ENCODE peak calls at places on chromosomes 1 and 21, in nine cellular contexts. B is naive thymus-derived CD4-positive, alpha-beta T cell; D is GM23248; H is colonic mucosa; I is cardiac muscle cell; V is heart right ventricle; Z is uterus; K is prostate gland; R is SK-N-MC. F is an unnamed sample. For H3K9me3, the result is how much of the 10 kb centered on the place peaks cover.

GRCh38 chr21:15514073-15514946 is 215.5 kb upstream of the USP25 start:
- DNase-seq in B (peak), D (no peak), H (peak), I (no peak), V (no peak), Z (no peak), K (no peak), R (no peak), F (peak)

GRCh38 chr1:43563779-43564616 is 33.3 kb downstream of the PTPRF start:
- DNase-seq in B (no peak), D (no peak), H (no peak), I (peak), V (no peak), Z (peak), K (peak), R (no peak), F (no peak)

GRCh38 chr1:78650114-78650513 is 483 bp downstream of the IFI44 start:
- DNase-seq in B (no peak), D (peak), H (no peak), I (peak), V (no peak), Z (no peak), K (no peak), R (no peak), F (no peak)

GRCh38 chr1:75539230-75540116 is 71.4 kb downstream of the SLC44A5 start:
- DNase-seq in B (no peak), D (peak), H (no peak), I (peak), V (no peak), Z (no peak), K (no peak), R (no peak), F (no peak)

GRCh38 chr21:26070822-26071425 is 99.6 kb downstream of the APP start:
- DNase-seq in B (peak), D (peak), H (peak), I (peak), V (no peak), Z (peak), K (no peak), R (peak), F (no peak)

GRCh38 chr21:27062441-27062840 is 95.6 kb upstream of the ADAMTS5 start:
- DNase-seq in B (no peak), D (no peak), H (no peak), I (no peak), V (no peak), Z (no peak), K (peak), R (no peak), F (no peak)

GRCh38 chr1:36532810-36533401 is 50.2 kb upstream of the CSF3R start:
- DNase-seq in B (no peak), D (no peak), H (no peak), I (no peak), V (no peak), Z (no peak), K (no peak), R (no peak), F (no peak)

GRCh38 chr21:33289199-33289819 is 23.1 kb downstream of the IL10RB start:
- DNase-seq in B (no peak), D (no peak), H (no peak), I (peak), V (no peak), Z (no peak), K (no peak), R (no peak), F (no peak)

GRCh38 chr1:169466259-169467230 is 19.2 kb downstream of the SLC19A2 start:
- DNase-seq in B (no peak), D (peak), H (no peak), I (peak), V (no peak), Z (peak), K (no peak), R (no peak), F (no peak)

GRCh38 chr1:39168301-39169080 is 36.0 kb upstream of the MACF1 start:
- DNase-seq in B (no peak), D (no peak), H (no peak), I (no peak), V (no peak), Z (no peak), K (no peak), R (no peak), F (no peak)

GRCh38 chr1:87348346-87349019 is 19.8 kb downstream of the LMO4 start:
- DNase-seq in B (no peak), D (no peak), H (no peak), I (no peak), V (no peak), Z (no peak), K (no peak), R (no peak), F (no peak)

GRCh38 chr1:208979776-208980175 is 603.7 kb upstream of the CAMK1G start:
- DNase-seq in B (no peak), D (peak), H (no peak), I (no peak), V (no peak), Z (no peak), K (no peak), R (no peak), F (no peak)

GRCh38 chr1:11952455-11953109 is 18.1 kb downstream of the PLOD1 start:
- DNase-seq in B (no peak), D (peak), H (no peak), I (no peak), V (no peak), Z (no peak), K (no peak), R (no peak), F (no peak)

GRCh38 chr1:186838380-186839076 is 9.8 kb downstream of the PLA2G4A start:
- DNase-seq in B (no peak), D (no peak), H (no peak), I (no peak), V (no peak), Z (no peak), K (no peak), R (no peak), F (no peak)

GRCh38 chr1:147897030-147897756 is 5.4 kb upstream of the GJA8 start:
- DNase-seq in B (no peak), D (no peak), H (no peak), I (no peak), V (no peak), Z (no peak), K (no peak), R (no peak), F (no peak)

GRCh38 chr1:226029093-226029496 is 30.0 kb upstream of the SDE2 start:
- DNase-seq in B (no peak), D (no peak), H (peak), I (no peak), V (no peak), Z (no peak), K (no peak), R (no peak), F (no peak)

GRCh38 chr1:62228139-62228882 is 33.7 kb downstream of the L1TD1 start:
- DNase-seq in B (no peak), D (no peak), H (no peak), I (no peak), V (no peak), Z (no peak), K (no peak), R (no peak), F (no peak)

DNA sequence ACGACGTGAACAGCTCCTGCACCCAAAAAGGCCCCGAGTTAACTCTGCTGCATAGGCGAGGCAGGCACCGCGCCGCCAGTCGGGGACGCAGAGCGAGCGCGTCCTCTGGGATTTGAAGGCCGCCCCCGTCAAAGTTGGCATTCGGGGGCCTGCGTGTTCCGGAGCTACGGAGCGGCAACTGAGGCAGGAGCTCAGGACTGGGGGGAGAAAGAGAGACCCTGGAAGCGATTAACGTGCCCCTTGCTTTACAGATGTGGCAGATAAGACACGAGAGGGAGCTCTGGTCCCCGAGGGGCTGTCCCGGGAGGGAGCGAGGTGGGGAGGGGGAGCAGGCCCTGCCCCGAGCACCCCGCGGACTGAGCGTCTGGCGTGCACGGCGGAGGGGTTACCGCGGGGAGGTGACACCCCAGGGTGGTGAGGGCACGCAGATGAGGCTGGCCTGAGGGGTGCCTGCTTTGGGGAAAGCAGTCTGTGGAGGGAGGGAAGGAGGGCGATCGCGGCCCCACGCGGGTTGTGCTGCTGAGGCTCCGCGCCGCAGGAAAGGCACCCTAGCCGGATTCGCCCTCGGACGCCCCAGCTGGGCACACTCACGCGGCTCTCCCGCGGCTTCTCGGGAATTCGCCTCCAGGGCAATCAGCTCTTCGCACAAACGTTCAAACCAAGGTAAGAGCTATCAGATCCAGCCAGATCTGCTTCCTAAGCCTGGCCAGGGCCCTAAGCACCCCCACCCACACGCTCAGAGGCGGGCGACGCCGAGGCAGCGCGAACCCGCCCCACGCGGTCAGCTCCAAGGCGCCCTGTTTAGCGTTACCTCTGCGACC is 26.5 kb downstream of the ACTA1 start:
- DNase-seq in B (peak), D (peak), H (no peak), I (no peak), V (no peak), Z (no peak), K (no peak), R (no peak), F (no peak)
- H3K4me3 ChIP-seq in B (peak), D (peak), H (peak), I (peak), V (peak), Z (peak), K (peak), R (no peak), F (peak)

DNA sequence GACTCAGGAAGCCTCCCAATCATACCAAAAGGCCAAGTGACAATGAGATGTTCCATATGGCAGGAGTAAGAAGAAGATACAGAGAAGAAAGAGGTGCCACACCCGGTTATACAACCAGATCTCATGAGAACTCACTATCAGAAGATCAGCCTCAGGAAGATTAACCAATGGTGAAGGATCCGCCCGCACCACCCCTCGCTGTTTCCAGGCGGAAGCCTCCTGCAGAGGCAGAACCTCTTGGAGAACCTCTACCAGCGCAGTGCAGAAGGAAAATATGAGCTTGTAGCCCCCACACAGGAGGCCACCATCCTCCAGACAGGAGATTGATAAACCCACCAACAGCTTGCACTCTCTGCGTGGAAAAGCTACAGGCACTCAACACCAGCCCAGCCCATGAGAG is 245.1 kb downstream of the POTED start:
- DNase-seq in B (no peak), D (no peak), H (no peak), I (no peak), V (no peak), Z (no peak), K (no peak), R (no peak), F (no peak)
- H3K9me3 ChIP-seq in B (under half), D (under half), H (under half), I (under half), V (under half), Z (under half), K (under half), R (under half), F (under half)

DNA sequence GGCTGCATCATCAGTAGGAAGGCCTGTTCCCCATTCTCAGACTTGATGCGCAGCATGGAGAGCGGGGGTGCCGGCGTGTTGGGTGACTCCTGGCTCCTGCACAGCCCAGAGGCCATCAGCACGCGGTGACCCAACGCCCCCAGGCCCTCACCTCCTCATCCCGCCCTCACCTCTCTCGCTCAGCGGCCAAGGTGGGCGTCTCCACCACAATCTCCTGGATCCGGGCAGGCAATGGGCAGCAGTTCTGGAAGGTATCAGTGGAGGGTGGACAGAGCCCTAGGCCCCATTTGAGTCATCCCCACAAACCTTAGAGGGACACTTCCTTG is 2.8 kb downstream of the SH3BGRL3 start:
- DNase-seq in B (no peak), D (peak), H (no peak), I (no peak), V (no peak), Z (no peak), K (no peak), R (no peak), F (no peak)
- H3K27ac ChIP-seq in B (peak), D (peak), H (no peak), I (peak), V (peak), Z (no peak), K (no peak), R (no peak), F (peak)

GRCh38 chr1:114154146-114154962 is 685 bp upstream of the SYT6 start:
- DNase-seq in B (no peak), D (peak), H (no peak), I (peak), V (no peak), Z (no peak), K (no peak), R (no peak), F (no peak)
- H3K4me3 ChIP-seq in B (peak), D (peak), H (no peak), I (no peak), V (no peak), Z (no peak), K (no peak), R (peak), F (peak)

DNA sequence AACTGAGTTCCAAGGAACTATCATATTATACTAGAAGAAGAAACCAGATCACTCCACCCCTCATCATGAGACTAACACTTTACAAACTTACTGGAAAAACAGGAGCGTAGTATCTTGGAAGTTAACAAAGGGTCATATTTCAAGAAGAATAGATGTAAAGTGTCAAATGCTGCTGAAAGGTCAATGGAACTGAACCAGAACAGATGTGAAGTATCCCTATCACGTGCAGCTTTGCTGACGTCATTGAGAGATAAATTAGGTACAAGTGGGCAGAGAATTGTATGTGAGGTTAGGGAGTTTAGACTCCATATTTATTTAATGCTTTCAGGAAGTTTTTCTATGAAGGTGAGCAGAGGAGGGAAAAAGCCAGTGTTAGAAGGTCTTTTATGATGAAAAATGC is 483.0 kb downstream of the NCAM2 start:
- DNase-seq in B (no peak), D (no peak), H (no peak), I (peak), V (no peak), Z (no peak), K (no peak), R (no peak), F (no peak)
- H3K9me3 ChIP-seq in B (under half), D (under half), H (under half), I (under half), V (under half), Z (under half), K (under half), R (under half), F (under half)

GRCh38 chr1:179177182-179177581 is 52.3 kb downstream of the ABL2 start:
- DNase-seq in B (no peak), D (peak), H (no peak), I (peak), V (no peak), Z (no peak), K (no peak), R (no peak), F (no peak)
- H3K27ac ChIP-seq in B (no peak), D (peak), H (no peak), I (no peak), V (no peak), Z (no peak), K (no peak), R (no peak), F (no peak)

DNA sequence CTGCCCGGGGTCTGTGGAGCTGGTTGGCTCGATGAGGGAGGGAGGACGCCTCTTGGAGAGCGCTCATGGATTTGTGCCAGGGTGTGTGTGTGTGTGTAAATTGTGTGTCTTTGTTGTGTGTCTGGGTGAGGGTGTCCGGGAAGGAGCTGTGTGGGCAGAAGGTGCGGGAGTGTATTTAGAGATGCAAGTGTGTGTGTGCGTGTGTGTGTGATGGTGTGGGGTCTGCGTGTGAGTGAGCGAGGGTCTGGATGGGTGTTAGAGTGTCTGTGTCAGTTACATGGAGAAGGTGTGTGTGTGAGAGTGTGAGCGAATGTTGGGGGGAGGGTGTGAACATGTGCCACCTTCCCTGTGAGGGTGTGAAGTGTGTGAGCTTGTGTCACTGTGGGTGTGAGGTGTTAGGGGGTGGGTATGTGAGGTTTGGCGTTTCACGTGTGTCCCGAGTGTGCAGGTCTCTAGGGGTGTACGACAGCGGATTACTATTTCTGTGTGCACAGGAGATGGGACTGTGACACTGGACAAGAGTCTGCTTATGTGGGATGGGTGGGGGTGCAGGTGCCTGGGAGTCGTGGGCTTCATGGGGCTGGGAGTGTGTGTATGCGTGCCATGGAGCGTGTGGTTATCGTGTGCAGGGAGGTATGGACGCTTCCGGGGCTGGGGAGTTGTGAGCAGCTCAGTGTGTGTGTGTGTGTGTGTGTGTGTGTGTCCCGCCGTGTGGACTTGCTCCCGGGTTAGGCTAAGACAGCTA is 887 bp downstream of the IGSF21 start:
- DNase-seq in B (no peak), D (no peak), H (no peak), I (no peak), V (no peak), Z (no peak), K (no peak), R (no peak), F (no peak)
- H3K4me3 ChIP-seq in B (no peak), D (no peak), H (no peak), I (peak), V (peak), Z (no peak), K (peak), R (peak), F (no peak)

GRCh38 chr1:95703046-95703445 is 469.0 kb downstream of the RWDD3 start:
- DNase-seq in B (no peak), D (no peak), H (no peak), I (no peak), V (no peak), Z (no peak), K (no peak), R (no peak), F (no peak)
- H3K9me3 ChIP-seq in B (under half), D (under half), H (under half), I (under half), V (half or more), Z (under half), K (under half), R (under half), F (under half)

F was measured in effector memory CD4-positive, alpha-beta T cell.